ENCODE peak calls at places on chromosomes 13 and 19, in eight cellular contexts. I is glomerular endothelial cell; F is A549; Y is left cardiac atrium; A is D341Med; W is non-pigmented ciliary epithelial cell; X is stimulated activated CD4-positive, alpha-beta T cell treated with anti-CD3 and anti-CD28 coated beads, Interleukin-2, amount 100 ng/mL, for 48 hours; E is neural crest cell. S is an unnamed sample.

GRCh38 chr13:24119593-24120508 is 40.7 kb upstream of the SPATA13 start:
- DNase-seq in W (no peak), Y (no peak), I (no peak), X (no peak), E (no peak), A (no peak), F (no peak), S (no peak)

GRCh38 chr13:37752156-37752555 is 117.4 kb downstream of the TRPC4 start:
- DNase-seq in W (no peak), Y (no peak), I (no peak), X (no peak), F (no peak), A (no peak), E (no peak), S (no peak)

GRCh38 chr19:48715276-48715675 is 4.2 kb downstream of the MAMSTR start:
- DNase-seq in X (no peak), Y (peak), E (no peak), F (no peak), A (no peak), I (no peak), W (no peak), S (peak)

GRCh38 chr19:55703790-55704215 is 28.8 kb downstream of the EPN1 start:
- DNase-seq in F (peak), X (peak), Y (peak), A (peak), I (no peak), E (peak), W (no peak), S (no peak)

GRCh38 chr13:47251771-47252170 is 354.9 kb upstream of the HTR2A start:
- DNase-seq in A (no peak), I (no peak), X (no peak), W (no peak), E (no peak), Y (no peak), F (no peak), S (no peak)

GRCh38 chr19:2045501-2046045 is 5.5 kb downstream of the MKNK2 start:
- DNase-seq in I (no peak), Y (no peak), X (no peak), E (no peak), A (no peak), W (no peak), F (no peak), S (no peak)

GRCh38 chr19:51735759-51736449 is 12.1 kb upstream of the HAS1 start:
- DNase-seq in A (no peak), I (no peak), E (no peak), W (peak), F (no peak), X (no peak), Y (peak), S (peak)

GRCh38 chr19:40216013-40216776 is 2.0 kb downstream of the TTC9B start:
- DNase-seq in I (no peak), F (no peak), X (no peak), E (no peak), W (no peak), Y (no peak), A (no peak), S (no peak)

GRCh38 chr13:102846261-102847015 is 606 bp downstream of the ERCC5 start:
- DNase-seq in F (peak), Y (peak), A (peak), I (no peak), X (peak), W (no peak), E (peak), S (peak)

GRCh38 chr19:40799558-40800338 is 757 bp downstream of the EGLN2 start:
- DNase-seq in X (no peak), A (peak), Y (peak), F (no peak), I (no peak), W (no peak), E (peak), S (peak)

GRCh38 chr19:45146251-45146650 is 14.5 kb downstream of the NKPD1 start:
- DNase-seq in Y (no peak), A (no peak), W (no peak), F (no peak), E (no peak), I (no peak), X (no peak), S (no peak)

GRCh38 chr19:41671481-41671880 is 16.6 kb downstream of the CEACAM7 start:
- DNase-seq in X (no peak), I (no peak), F (no peak), A (no peak), Y (no peak), W (no peak), E (no peak), S (no peak)

GRCh38 chr19:29211562-29212416 is 1.2 kb downstream of the UQCRFS1 start:
- DNase-seq in W (no peak), I (no peak), A (no peak), X (no peak), F (peak), E (no peak), Y (no peak), S (no peak)

GRCh38 chr13:48222358-48223015 is 10.5 kb upstream of the ITM2B start:
- DNase-seq in W (no peak), F (no peak), Y (peak), A (no peak), E (no peak), I (no peak), X (no peak), S (peak)

GRCh38 chr13:76641056-76641455 is 245.1 kb downstream of the KCTD12 start:
- DNase-seq in F (no peak), Y (no peak), X (no peak), E (no peak), W (peak), I (no peak), A (no peak), S (no peak)

GRCh38 chr13:106415971-106416370 is 119.5 kb downstream of the EFNB2 start:
- DNase-seq in F (no peak), X (no peak), I (no peak), A (no peak), W (no peak), Y (no peak), E (no peak), S (no peak)

GRCh38 chr19:41373993-41374392 is 2.3 kb upstream of the TMEM91 start:
- DNase-seq in I (no peak), E (no peak), W (peak), Y (peak), A (peak), F (no peak), X (no peak), S (peak)

GRCh38 chr19:5697022-5697889 is 7.2 kb downstream of the RPL36 start:
- DNase-seq in Y (peak), I (no peak), A (no peak), X (no peak), F (no peak), E (no peak), W (no peak), S (no peak)

GRCh38 chr19:10543420-10544241 is at the start of gene ATG4D:
- DNase-seq in F (peak), E (peak), I (no peak), A (peak), X (peak), W (no peak), Y (peak), S (peak)

GRCh38 chr13:44272692-44273091 is 100.9 kb upstream of the SERP2 start:
- DNase-seq in E (no peak), X (no peak), F (no peak), W (no peak), A (no peak), Y (no peak), I (no peak), S (no peak)

GRCh38 chr13:51825165-51825592 is 19.8 kb downstream of the TMEM272 start:
- DNase-seq in X (no peak), E (no peak), W (no peak), F (no peak), Y (no peak), A (no peak), I (no peak), S (no peak)

GRCh38 chr13:27168870-27169525 is 2.6 kb downstream of the USP12 start:
- DNase-seq in A (no peak), I (no peak), X (no peak), Y (no peak), W (no peak), E (no peak), F (no peak), S (no peak)